ENCODE peak calls at places on chromosomes 11 and 22, in seven cellular contexts. F is left kidney; S is amniotic stem cell; Z is neural crest cell; T is LHCN-M2; A is NCI-H748 treated with DMSO at 0.1 percent for 48 hours; M is stimulated activated CD4-positive, alpha-beta T cell treated with anti-CD3 and anti-CD28 coated beads, Interleukin-4, amount 100 ng/mL, for 48 hours. J is an unnamed sample.
A peak's percentile ranks its signal among the peaks of the same experiment; 100 is the strongest.

GRCh38 chr11:8905528-8906165 is 5.3 kb upstream of the AKIP1 start:
- DNase-seq in F (no peak), S (peak; percentile 63), Z (no peak), T (peak; percentile 86), A (no peak), M (no peak), J (no peak)

GRCh38 chr11:116243975-116244374 is 528.8 kb downstream of the BUD13 start:
- DNase-seq in F (no peak), S (no peak), Z (no peak), T (no peak), A (no peak), M (no peak), J (no peak)

GRCh38 chr22:20422965-20423635 is 14.5 kb downstream of the SCARF2 start:
- DNase-seq in F (no peak), S (no peak), Z (no peak), T (peak; percentile 18), A (no peak), M (no peak), J (no peak)

GRCh38 chr22:44818727-44819126 is 66.4 kb downstream of the ARHGAP8 start:
- DNase-seq in F (no peak), S (no peak), Z (no peak), T (no peak), A (no peak), M (no peak), J (no peak)

GRCh38 chr11:69636512-69636866 is 4.5 kb upstream of the CCND1 start:
- DNase-seq in F (peak; percentile 92), S (peak; percentile 72), Z (peak; percentile 67), T (peak; percentile 82), A (no peak), M (no peak), J (no peak)

GRCh38 chr11:102187416-102188125 is 77.3 kb downstream of the YAP1 start:
- DNase-seq in F (peak; percentile 75), S (no peak), Z (no peak), T (no peak), A (no peak), M (no peak), J (no peak)

GRCh38 chr11:58316142-58316541 is 42.7 kb downstream of the OR5B17 start:
- DNase-seq in F (no peak), S (no peak), Z (no peak), T (peak; percentile 53), A (no peak), M (no peak), J (no peak)

GRCh38 chr22:27514612-27515011 is 286.9 kb downstream of the MN1 start:
- DNase-seq in F (no peak), S (no peak), Z (no peak), T (no peak), A (no peak), M (no peak), J (no peak)

GRCh38 chr11:107840120-107840479 is 18.5 kb downstream of the SLC35F2 start:
- DNase-seq in F (no peak), S (no peak), Z (no peak), T (no peak), A (no peak), M (no peak), J (no peak)

GRCh38 chr11:131498631-131499053 is 128.2 kb downstream of the NTM start:
- DNase-seq in F (no peak), S (no peak), Z (no peak), T (no peak), A (no peak), M (no peak), J (no peak)

GRCh38 chr11:2445107-2445947 is 519 bp downstream of the KCNQ1 start:
- DNase-seq in F (peak; percentile 54), S (no peak), Z (no peak), T (no peak), A (no peak), M (no peak), J (no peak)

GRCh38 chr22:35766654-35767580 is 49.2 kb downstream of the APOL5 start:
- DNase-seq in F (peak; percentile 40), S (no peak), Z (no peak), T (peak; percentile 89), A (no peak), M (no peak), J (no peak)

GRCh38 chr11:1297576-1298473 is 11.6 kb downstream of the TOLLIP start:
- DNase-seq in F (no peak), S (no peak), Z (no peak), T (no peak), A (no peak), M (no peak), J (no peak)

GRCh38 chr11:3950996-3951662 is 95.7 kb downstream of the STIM1 start:
- DNase-seq in F (peak; percentile 44), S (no peak), Z (no peak), T (peak; percentile 50), A (no peak), M (no peak), J (no peak)

GRCh38 chr11:131932584-131933360 is 562.4 kb downstream of the NTM start:
- DNase-seq in F (no peak), S (no peak), Z (no peak), T (no peak), A (peak; percentile 9), M (no peak), J (no peak)

GRCh38 chr11:22566293-22566692 is 59.3 kb downstream of the FANCF start:
- DNase-seq in F (no peak), S (no peak), Z (no peak), T (no peak), A (no peak), M (no peak), J (no peak)

GRCh38 chr22:19394274-19395050 is 37.1 kb downstream of the HIRA start:
- DNase-seq in F (no peak), S (no peak), Z (no peak), T (no peak), A (no peak), M (no peak), J (no peak)

GRCh38 chr11:103988595-103988969 is 47.9 kb upstream of the DDI1 start:
- DNase-seq in F (no peak), S (no peak), Z (no peak), T (peak; percentile 5), A (no peak), M (no peak), J (no peak)

GRCh38 chr11:134110252-134110651 is 41.4 kb downstream of the JAM3 start:
- DNase-seq in F (no peak), S (no peak), Z (no peak), T (no peak), A (no peak), M (no peak), J (no peak)

GRCh38 chr11:8033312-8033715 is 46.2 kb downstream of the EIF3F start:
- DNase-seq in F (peak; percentile 89), S (peak; percentile 42), Z (peak; percentile 74), T (peak; percentile 77), A (peak; percentile 14), M (peak; percentile 28), J (peak; percentile 87)

GRCh38 chr11:10481567-10482349 is 26.7 kb downstream of the AMPD3 start:
- DNase-seq in F (peak; percentile 67), S (no peak), Z (no peak), T (no peak), A (no peak), M (no peak), J (no peak)

GRCh38 chr22:17870408-17870807 is 96.1 kb upstream of the BID start:
- DNase-seq in F (no peak), S (no peak), Z (no peak), T (no peak), A (no peak), M (no peak), J (no peak)

GRCh38 chr11:16792426-16792825 is 54.0 kb downstream of the C11orf58 start:
- DNase-seq in F (no peak), S (no peak), Z (no peak), T (peak; percentile 69), A (no peak), M (no peak), J (no peak)

GRCh38 chr11:93743316-93743715 is 1.8 kb downstream of the C11orf54 start:
- DNase-seq in F (no peak), S (no peak), Z (no peak), T (no peak), A (no peak), M (no peak), J (no peak)

GRCh38 chr11:72556433-72556832 is 117.8 kb downstream of the PDE2A start:
- DNase-seq in F (no peak), S (no peak), Z (no peak), T (no peak), A (no peak), M (no peak), J (no peak)

GRCh38 chr11:67367014-67367835 is 6.2 kb downstream of the CLCF1 start:
- DNase-seq in F (no peak), S (no peak), Z (no peak), T (no peak), A (no peak), M (no peak), J (no peak)

GRCh38 chr11:126578021-126578420 is 222.5 kb downstream of the ST3GAL4 start:
- DNase-seq in F (no peak), S (no peak), Z (no peak), T (no peak), A (no peak), M (no peak), J (no peak)

GRCh38 chr22:49997221-49997599 is 15.4 kb downstream of the IL17REL start:
- DNase-seq in F (no peak), S (no peak), Z (no peak), T (no peak), A (no peak), M (no peak), J (no peak)

GRCh38 chr11:101863361-101863760 is 51.4 kb upstream of the CEP126 start:
- DNase-seq in F (no peak), S (peak; percentile 24), Z (no peak), T (peak; percentile 66), A (no peak), M (no peak), J (no peak)

GRCh38 chr11:108790501-108791299 is 125.8 kb downstream of the DDX10 start:
- DNase-seq in F (no peak), S (no peak), Z (no peak), T (no peak), A (no peak), M (no peak), J (no peak)

GRCh38 chr22:39800790-39801540 is 92.6 kb downstream of the ENTHD1 start:
- DNase-seq in F (no peak), S (no peak), Z (no peak), T (no peak), A (peak; percentile 51), M (no peak), J (no peak)

GRCh38 chr11:75850787-75851186 is 35.8 kb downstream of the UVRAG start:
- DNase-seq in F (no peak), S (no peak), Z (no peak), T (no peak), A (no peak), M (no peak), J (no peak)

GRCh38 chr11:67389477-67389876 is 2.3 kb upstream of the RAD9A start:
- DNase-seq in F (peak; percentile 86), S (no peak), Z (peak; percentile 64), T (no peak), A (no peak), M (no peak), J (no peak)

J was measured in GM10248.